ENCODE peak calls at places on chromosome 22, in six cellular contexts. One of them, this sample, is unnamed.

GRCh38 chr22:43550024-43550620 is 138.3 kb downstream of the MPPED1 start:
- DNase-seq in HCT116: no peak
- DNase-seq in OCI-LY7: no peak
- DNase-seq in neural progenitor cell: no peak
- DNase-seq in GM23248: no peak
- DNase-seq in GM23338: no peak
- DNase-seq in this sample: no peak

GRCh38 chr22:26330971-26331625 is 98.0 kb upstream of the ASPHD2 start:
- DNase-seq in HCT116: peak
- DNase-seq in OCI-LY7: peak
- DNase-seq in neural progenitor cell: peak
- DNase-seq in GM23248: peak
- DNase-seq in GM23338: peak
- DNase-seq in this sample: peak

GRCh38 chr22:23804781-23805291 is 18.1 kb downstream of the SMARCB1 start:
- DNase-seq in HCT116: no peak
- DNase-seq in OCI-LY7: peak
- DNase-seq in neural progenitor cell: no peak
- DNase-seq in GM23248: no peak
- DNase-seq in GM23338: no peak
- DNase-seq in this sample: peak

GRCh38 chr22:29149841-29150555 is 55.7 kb upstream of the EMID1 start:
- DNase-seq in HCT116: no peak
- DNase-seq in OCI-LY7: no peak
- DNase-seq in neural progenitor cell: peak
- DNase-seq in GM23248: no peak
- DNase-seq in GM23338: no peak
- DNase-seq in this sample: no peak

GRCh38 chr22:17842386-17842785 is 68.1 kb upstream of the BID start:
- DNase-seq in HCT116: no peak
- DNase-seq in OCI-LY7: no peak
- DNase-seq in neural progenitor cell: no peak
- DNase-seq in GM23248: no peak
- DNase-seq in GM23338: no peak
- DNase-seq in this sample: no peak

GRCh38 chr22:49946612-49947295 is 13.8 kb upstream of the PIM3 start:
- DNase-seq in HCT116: no peak
- DNase-seq in OCI-LY7: no peak
- DNase-seq in neural progenitor cell: peak
- DNase-seq in GM23248: no peak
- DNase-seq in GM23338: no peak
- DNase-seq in this sample: no peak

GRCh38 chr22:38290347-38290746 is 17.5 kb upstream of the TMEM184B start:
- DNase-seq in HCT116: no peak
- DNase-seq in OCI-LY7: peak
- DNase-seq in neural progenitor cell: no peak
- DNase-seq in GM23248: no peak
- DNase-seq in GM23338: no peak
- DNase-seq in this sample: peak

GRCh38 chr22:35457729-35458546 is 58.0 kb downstream of the MCM5 start:
- DNase-seq in HCT116: no peak
- DNase-seq in OCI-LY7: no peak
- DNase-seq in neural progenitor cell: no peak
- DNase-seq in GM23248: peak
- DNase-seq in GM23338: no peak
- DNase-seq in this sample: no peak

GRCh38 chr22:45429921-45430775 is 16.7 kb downstream of the RIBC2 start:
- DNase-seq in HCT116: no peak
- DNase-seq in OCI-LY7: no peak
- DNase-seq in neural progenitor cell: no peak
- DNase-seq in GM23248: no peak
- DNase-seq in GM23338: no peak
- DNase-seq in this sample: peak

GRCh38 chr22:25166266-25167056 is 33.2 kb upstream of the CRYBB3 start:
- DNase-seq in HCT116: no peak
- DNase-seq in OCI-LY7: no peak
- DNase-seq in neural progenitor cell: peak
- DNase-seq in GM23248: no peak
- DNase-seq in GM23338: no peak
- DNase-seq in this sample: no peak

GRCh38 chr22:29480262-29480511 is 169 bp downstream of the NEFH start:
- DNase-seq in HCT116: no peak
- DNase-seq in OCI-LY7: no peak
- DNase-seq in neural progenitor cell: no peak
- DNase-seq in GM23248: no peak
- DNase-seq in GM23338: no peak
- DNase-seq in this sample: no peak

GRCh38 chr22:28822930-28823481 is 22.6 kb upstream of the XBP1 start:
- DNase-seq in HCT116: no peak
- DNase-seq in OCI-LY7: peak
- DNase-seq in neural progenitor cell: peak
- DNase-seq in GM23248: no peak
- DNase-seq in GM23338: no peak
- DNase-seq in this sample: peak

DNA sequence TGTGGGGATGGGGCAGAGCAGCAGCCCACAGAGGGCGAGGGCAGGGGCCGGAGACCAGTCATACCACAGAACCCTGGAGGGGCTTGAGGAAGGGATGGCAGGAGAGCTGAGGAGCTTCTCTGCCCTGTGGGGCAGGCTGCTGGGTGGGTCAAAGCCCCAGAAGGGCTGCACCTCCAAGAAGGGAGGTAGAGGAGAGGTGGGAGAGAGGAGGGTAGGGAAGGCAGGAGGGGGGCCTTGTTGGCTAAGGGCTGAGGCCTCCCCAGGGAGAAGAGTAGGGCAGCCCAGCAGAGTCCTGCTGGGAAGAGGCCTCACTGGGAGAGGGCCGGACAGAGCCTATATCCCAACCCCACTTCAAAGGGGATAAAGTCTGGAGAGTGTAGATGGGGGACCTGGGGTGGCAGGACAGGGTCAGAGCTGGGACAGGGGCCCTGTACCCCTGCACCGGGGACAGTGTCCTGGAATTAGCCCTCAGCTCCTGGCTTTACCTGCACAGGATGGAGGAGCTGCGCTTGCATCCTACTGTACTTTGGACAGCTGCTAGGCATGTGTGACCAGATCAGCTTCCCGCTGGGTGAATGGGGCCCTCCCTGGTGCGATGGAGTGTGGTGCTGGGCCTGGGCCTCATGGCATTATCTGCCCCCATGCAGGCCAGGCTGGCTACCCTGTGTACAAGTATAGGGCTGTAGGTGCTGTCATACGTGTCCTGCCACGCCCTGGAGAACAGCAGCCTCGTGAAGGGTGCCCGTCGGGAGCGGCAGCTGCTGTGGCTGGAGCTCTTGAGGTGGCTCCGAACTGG is 7.3 kb downstream of the DGCR6L start:
- DNase-seq in HCT116: no peak
- DNase-seq in OCI-LY7: no peak
- DNase-seq in neural progenitor cell: peak
- DNase-seq in GM23248: no peak
- DNase-seq in GM23338: no peak
- DNase-seq in this sample: no peak
- TF ChIP-seq EZH2phosphoT487 in HCT116: no peak
- TF ChIP-seq EZH2phosphoT487 in OCI-LY7: no peak
- TF ChIP-seq EZH2phosphoT487 in neural progenitor cell: no peak
- TF ChIP-seq EZH2phosphoT487 in GM23248: no peak
- TF ChIP-seq EZH2phosphoT487 in GM23338: no peak
- TF ChIP-seq EZH2phosphoT487 in this sample: no peak

GRCh38 chr22:27372969-27373670 is 428.4 kb downstream of the MN1 start:
- DNase-seq in HCT116: no peak
- DNase-seq in OCI-LY7: peak
- DNase-seq in neural progenitor cell: peak
- DNase-seq in GM23248: no peak
- DNase-seq in GM23338: peak
- DNase-seq in this sample: peak
- H2AFZ ChIP-seq in HCT116: no peak
- H2AFZ ChIP-seq in OCI-LY7: peak
- H2AFZ ChIP-seq in neural progenitor cell: peak
- H2AFZ ChIP-seq in GM23248: no peak
- H2AFZ ChIP-seq in GM23338: peak
- H2AFZ ChIP-seq in this sample: peak

GRCh38 chr22:42271191-42271813 is 849 bp upstream of the TCF20 start:
- DNase-seq in HCT116: no peak
- DNase-seq in OCI-LY7: no peak
- DNase-seq in neural progenitor cell: no peak
- DNase-seq in GM23248: no peak
- DNase-seq in GM23338: no peak
- DNase-seq in this sample: no peak
- H3K4me3 ChIP-seq in HCT116: peak
- H3K4me3 ChIP-seq in OCI-LY7: no peak
- H3K4me3 ChIP-seq in neural progenitor cell: no peak
- H3K4me3 ChIP-seq in GM23248: peak
- H3K4me3 ChIP-seq in GM23338: peak
- H3K4me3 ChIP-seq in this sample: no peak

GRCh38 chr22:30984317-30984716 is 15.3 kb downstream of the TUG1 start:
- DNase-seq in HCT116: no peak
- DNase-seq in OCI-LY7: no peak
- DNase-seq in neural progenitor cell: no peak
- DNase-seq in GM23248: no peak
- DNase-seq in GM23338: no peak
- DNase-seq in this sample: peak

GRCh38 chr22:30982501-30982900 is 13.4 kb downstream of the TUG1 start:
- DNase-seq in HCT116: no peak
- DNase-seq in OCI-LY7: no peak
- DNase-seq in neural progenitor cell: no peak
- DNase-seq in GM23248: no peak
- DNase-seq in GM23338: no peak
- DNase-seq in this sample: no peak

GRCh38 chr22:30985561-30986208 is 16.6 kb downstream of the TUG1 start:
- DNase-seq in HCT116: no peak
- DNase-seq in OCI-LY7: no peak
- DNase-seq in neural progenitor cell: no peak
- DNase-seq in GM23248: no peak
- DNase-seq in GM23338: peak
- DNase-seq in this sample: no peak

GRCh38 chr22:30978304-30978962 is 9.4 kb downstream of the TUG1 start:
- DNase-seq in HCT116: no peak
- DNase-seq in OCI-LY7: no peak
- DNase-seq in neural progenitor cell: no peak
- DNase-seq in GM23248: no peak
- DNase-seq in GM23338: no peak
- DNase-seq in this sample: no peak

DNA sequence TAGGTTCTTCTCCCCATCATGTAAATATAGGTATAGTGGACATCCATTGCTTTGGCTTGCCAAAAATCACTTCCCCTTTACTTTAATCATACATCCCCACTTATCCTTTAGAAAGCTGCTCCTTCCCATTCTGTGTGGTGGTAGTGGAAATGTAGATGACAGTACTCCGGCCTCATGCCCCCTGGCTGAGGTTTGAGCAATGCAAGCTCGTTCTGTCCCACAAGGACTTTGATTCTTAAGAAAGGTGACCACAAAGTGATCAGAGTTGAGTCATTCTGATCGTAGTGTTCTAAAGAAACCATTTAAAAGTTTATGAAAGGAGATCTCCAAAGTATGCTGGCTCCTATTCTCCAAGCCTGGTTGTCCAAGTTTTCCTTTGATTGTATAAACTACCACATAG is 10.9 kb downstream of the TUG1 start:
- DNase-seq in HCT116: no peak
- DNase-seq in OCI-LY7: no peak
- DNase-seq in neural progenitor cell: no peak
- DNase-seq in GM23248: no peak
- DNase-seq in GM23338: peak
- DNase-seq in this sample: peak
- TF ChIP-seq EZH2phosphoT487 in HCT116: no peak
- TF ChIP-seq EZH2phosphoT487 in OCI-LY7: no peak
- TF ChIP-seq EZH2phosphoT487 in neural progenitor cell: no peak
- TF ChIP-seq EZH2phosphoT487 in GM23248: no peak
- TF ChIP-seq EZH2phosphoT487 in GM23338: no peak
- TF ChIP-seq EZH2phosphoT487 in this sample: no peak

GRCh38 chr22:47613606-47614350 is 851.3 kb downstream of the TBC1D22A start:
- DNase-seq in HCT116: no peak
- DNase-seq in OCI-LY7: no peak
- DNase-seq in neural progenitor cell: no peak
- DNase-seq in GM23248: no peak
- DNase-seq in GM23338: no peak
- DNase-seq in this sample: no peak
- H2AFZ ChIP-seq in HCT116: no peak
- H2AFZ ChIP-seq in OCI-LY7: no peak
- H2AFZ ChIP-seq in neural progenitor cell: no peak
- H2AFZ ChIP-seq in GM23248: no peak
- H2AFZ ChIP-seq in GM23338: no peak
- H2AFZ ChIP-seq in this sample: no peak

This sample was measured in hepatocyte.